ENCODE peak calls at places on chromosomes 6 and 20, in five cellular contexts. N is BJ, X is PC-9, H is mammary epithelial cell, D is stomach. W is an unnamed sample.

GRCh38 chr20:62598761-62599194 is 43.5 kb upstream of the SLCO4A1 start:
- DNase-seq in N (no peak), X (peak), H (no peak), D (peak), W (no peak)

GRCh38 chr6:85679445-85680123 is 36.9 kb upstream of the SYNCRIP start:
- DNase-seq in N (no peak), X (no peak), H (no peak), D (no peak), W (no peak)

GRCh38 chr20:63348828-63349515 is 12.2 kb downstream of the CHRNA4 start:
- DNase-seq in N (no peak), X (no peak), H (no peak), D (no peak), W (no peak)

GRCh38 chr20:13025181-13025580 is 16.4 kb downstream of the SPTLC3 start:
- DNase-seq in N (no peak), X (no peak), H (no peak), D (no peak), W (no peak)

GRCh38 chr6:150293423-150294280 is 75.2 kb upstream of the IYD start:
- DNase-seq in N (no peak), X (peak), H (peak), D (no peak), W (no peak)

GRCh38 chr6:124823240-124824105 is 138.8 kb upstream of the RNF217 start:
- DNase-seq in N (no peak), X (no peak), H (no peak), D (no peak), W (no peak)

GRCh38 chr6:129853996-129854711 is 7.0 kb downstream of the TMEM244 start:
- DNase-seq in N (no peak), X (no peak), H (peak), D (no peak), W (no peak)

GRCh38 chr6:143368426-143368825 is 82.1 kb downstream of the ADAT2 start:
- DNase-seq in N (no peak), X (no peak), H (peak), D (no peak), W (no peak)

GRCh38 chr6:166572370-166573261 is 13.9 kb downstream of the RAMACL start:
- DNase-seq in N (no peak), X (no peak), H (no peak), D (no peak), W (no peak)

GRCh38 chr6:81265106-81265505 is 487.4 kb downstream of the TENT5A start:
- DNase-seq in N (peak), X (peak), H (no peak), D (no peak), W (no peak)

GRCh38 chr6:3843379-3844096 is 5.6 kb upstream of the FAM50B start:
- DNase-seq in N (no peak), X (no peak), H (no peak), D (no peak), W (no peak)

GRCh38 chr6:17002123-17002522 is 99.7 kb upstream of the STMND1 start:
- DNase-seq in N (no peak), X (no peak), H (no peak), D (no peak), W (no peak)

GRCh38 chr6:16999486-17000436 is 102.1 kb upstream of the STMND1 start:
- DNase-seq in N (peak), X (no peak), H (peak), D (no peak), W (no peak)

GRCh38 chr6:17004269-17004668 is 97.6 kb upstream of the STMND1 start:
- DNase-seq in N (no peak), X (no peak), H (no peak), D (no peak), W (no peak)

GRCh38 chr6:17001188-17001587 is 100.7 kb upstream of the STMND1 start:
- DNase-seq in N (no peak), X (no peak), H (no peak), D (no peak), W (no peak)
- TF ChIP-seq CTCF in N (peak), X (peak), H (no peak), D (no peak), W (no peak)

DNA sequence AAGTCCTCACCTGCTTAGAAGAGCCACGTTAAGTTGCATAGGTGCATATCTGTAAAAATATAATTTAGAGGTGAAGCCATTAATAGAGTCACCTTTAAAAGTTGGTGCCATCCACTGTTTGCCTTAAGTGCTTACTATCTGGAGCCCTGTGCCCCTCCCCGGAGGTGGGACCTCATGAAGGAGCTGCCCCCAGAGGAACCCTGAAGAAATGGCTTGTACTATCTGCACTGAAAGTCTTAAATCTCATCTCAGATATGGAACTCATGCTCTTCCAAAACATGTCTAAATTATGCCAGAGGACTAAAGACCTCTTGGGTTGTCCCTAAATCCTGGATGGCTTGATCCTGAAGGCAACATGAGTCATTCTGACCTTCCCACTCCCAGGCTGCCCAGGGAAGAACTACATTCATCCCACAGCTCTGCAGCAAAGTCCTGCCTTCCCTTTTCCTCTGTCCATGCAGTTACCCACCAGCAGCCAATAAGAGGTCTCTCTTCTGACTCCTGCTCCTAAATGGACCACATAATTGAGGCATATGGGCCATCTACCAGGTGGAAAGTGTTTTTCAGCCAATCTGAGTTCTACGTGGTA is 85.3 kb downstream of the ASXL1 start:
- DNase-seq in N (no peak), X (no peak), H (no peak), D (no peak), W (no peak)
- TF ChIP-seq CTCF in N (no peak), X (no peak), H (no peak), D (no peak), W (no peak)

DNA sequence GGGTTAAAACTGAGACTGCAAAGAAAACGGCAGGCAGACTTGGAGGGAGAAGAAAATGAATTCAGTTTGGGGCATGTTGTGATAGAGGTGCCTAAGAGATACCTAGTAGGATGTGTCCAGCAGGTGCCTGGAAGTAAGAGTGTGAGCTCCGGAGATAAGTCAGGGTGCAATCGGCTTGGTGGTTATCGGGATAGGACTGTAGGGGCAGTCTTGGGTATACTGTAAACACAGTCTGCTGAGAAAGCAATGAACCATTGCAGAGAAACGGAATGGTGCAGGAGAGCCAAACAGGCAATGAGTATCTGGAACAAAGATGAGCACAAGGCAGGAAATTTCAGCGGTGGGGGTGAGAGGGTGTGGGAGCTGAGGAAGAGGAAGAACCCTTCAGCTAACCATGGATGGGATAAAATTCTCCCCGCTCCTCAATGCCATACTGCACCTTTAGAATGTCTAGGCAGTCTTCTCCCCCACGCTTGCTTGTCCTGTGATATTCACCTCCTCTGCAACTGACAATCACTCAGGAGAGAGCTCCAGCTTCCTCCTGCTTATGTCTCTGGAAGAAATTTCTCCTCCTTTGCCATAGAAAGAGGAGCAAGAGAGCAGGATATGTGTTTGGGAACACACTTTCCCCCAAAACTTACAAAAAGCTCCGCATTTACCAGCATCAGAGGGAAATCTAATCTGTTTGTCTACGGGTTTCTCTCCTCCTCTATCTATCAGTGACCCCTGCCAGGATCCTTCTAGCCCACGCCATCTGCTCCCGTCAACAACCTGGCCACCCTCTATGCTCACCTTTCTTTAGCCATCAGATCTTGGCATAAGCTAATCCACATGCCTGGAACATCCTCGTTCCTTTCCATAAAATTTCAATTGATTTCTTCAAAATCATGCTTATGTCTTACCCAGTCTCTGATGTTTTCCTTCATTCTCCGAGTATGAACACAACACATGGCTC is 381.7 kb upstream of the JARID2 start:
- DNase-seq in N (no peak), X (no peak), H (no peak), D (no peak), W (no peak)
- TF ChIP-seq CTCF in N (no peak), X (no peak), H (no peak), D (no peak), W (no peak)

GRCh38 chr6:141335476-141335875 is 797.2 kb upstream of the GJE1 start:
- DNase-seq in N (no peak), X (no peak), H (no peak), D (no peak), W (no peak)
- TF ChIP-seq CTCF in N (no peak), X (no peak), H (no peak), D (no peak), W (no peak)

GRCh38 chr20:54168961-54169862 is 4.6 kb downstream of the CYP24A1 start:
- DNase-seq in N (no peak), X (no peak), H (no peak), D (no peak), W (no peak)
- TF ChIP-seq CTCF in N (no peak), X (no peak), H (no peak), D (no peak), W (no peak)

GRCh38 chr20:21048841-21049273 is 57.3 kb downstream of the LINC00237 start:
- DNase-seq in N (no peak), X (peak), H (no peak), D (peak), W (no peak)
- TF ChIP-seq CTCF in N (peak), X (peak), H (peak), D (no peak), W (peak)

DNA sequence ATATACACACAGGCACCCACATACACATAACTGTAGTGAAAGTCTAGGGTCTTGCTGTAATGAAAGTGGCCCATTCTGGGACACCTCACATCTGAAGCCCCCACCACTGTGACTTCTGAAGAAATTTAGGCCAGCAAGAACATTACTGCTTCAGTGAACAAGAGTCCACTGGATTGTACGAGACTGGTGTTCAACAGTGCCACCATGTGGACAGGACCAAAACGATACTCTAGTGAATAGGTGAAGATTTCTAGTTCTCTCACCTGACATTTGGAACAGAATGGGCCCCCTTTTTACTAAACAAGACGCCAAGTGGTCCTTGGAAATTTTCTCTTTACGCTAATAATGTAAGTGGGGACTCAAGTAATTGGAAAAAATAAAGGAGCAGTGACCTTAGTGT is 156.9 kb downstream of the MAFB start:
- DNase-seq in N (no peak), X (peak), H (peak), D (no peak), W (no peak)
- TF ChIP-seq CTCF in N (peak), X (peak), H (peak), D (no peak), W (peak)

GRCh38 chr6:82712826-82713225 is 349.2 kb downstream of the TPBG start:
- DNase-seq in N (no peak), X (no peak), H (no peak), D (no peak), W (no peak)
- TF ChIP-seq CTCF in N (peak), X (peak), H (peak), D (no peak), W (peak)

GRCh38 chr20:469746-470490 is 7.6 kb upstream of the TBC1D20 start:
- DNase-seq in N (no peak), X (no peak), H (no peak), D (no peak), W (no peak)

GRCh38 chr20:475463-476357 is 13.4 kb upstream of the TBC1D20 start:
- DNase-seq in N (no peak), X (no peak), H (no peak), D (no peak), W (no peak)

GRCh38 chr20:472889-473292 is 10.6 kb upstream of the TBC1D20 start:
- DNase-seq in N (no peak), X (no peak), H (no peak), D (no peak), W (no peak)

GRCh38 chr20:474581-474980 is 12.2 kb upstream of the TBC1D20 start:
- DNase-seq in N (no peak), X (no peak), H (no peak), D (no peak), W (no peak)

DNA sequence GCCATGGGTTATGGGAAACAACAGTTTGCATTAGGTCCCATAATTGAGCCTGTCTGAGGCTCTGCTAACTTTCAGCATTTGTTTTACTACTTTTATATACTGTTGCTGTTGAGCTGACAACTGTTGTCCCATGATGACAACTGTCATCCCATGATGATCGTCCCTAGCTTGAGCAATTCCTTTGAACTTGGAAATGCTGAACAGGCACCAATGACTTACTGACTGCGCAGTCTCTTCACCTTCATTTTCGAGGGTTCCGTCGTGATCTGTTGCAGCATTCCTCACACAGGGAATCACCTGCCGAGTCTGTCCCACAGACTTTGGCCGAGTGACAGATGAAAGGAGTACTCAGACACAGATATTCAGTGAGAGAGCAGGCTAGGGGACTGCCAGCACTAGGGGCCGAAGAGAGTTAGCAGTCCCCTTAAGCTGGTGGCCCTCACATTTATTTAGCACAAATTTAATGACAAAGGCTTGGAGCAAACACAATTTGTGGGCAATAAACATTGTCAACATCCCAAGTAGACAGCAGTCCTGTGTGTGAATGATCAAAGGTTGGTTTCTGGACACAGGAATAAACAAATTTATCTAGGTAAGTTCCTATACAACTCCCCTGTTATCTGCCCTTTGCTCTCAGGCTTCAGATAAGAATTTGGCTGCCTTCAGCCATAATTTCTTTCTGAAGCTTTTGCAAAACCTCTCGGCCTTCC is 10.0 kb upstream of the TBC1D20 start:
- DNase-seq in N (no peak), X (no peak), H (no peak), D (no peak), W (no peak)
- TF ChIP-seq CTCF in N (no peak), X (no peak), H (no peak), D (no peak), W (no peak)

W was measured in progenitor cell of endocrine pancreas.